ENCODE peak calls at places on chromosome 11, in ten cellular contexts. One of them, this sample, is unnamed.

GRCh38 chr11:122163420-122163819 is 47.4 kb upstream of the BLID start:
- DNase-seq in fibroblast of mammary gland: no peak
- DNase-seq in hepatocyte: no peak
- DNase-seq in PC-9: no peak
- DNase-seq in cardiac fibroblast: peak; percentile 75
- DNase-seq in IMR-90: peak; percentile 59
- DNase-seq in body of pancreas: no peak
- DNase-seq in kidney: no peak
- DNase-seq in pancreas: no peak
- DNase-seq in psoas muscle: no peak
- DNase-seq in this sample: no peak

GRCh38 chr11:24642648-24643047 is 145.8 kb downstream of the LUZP2 start:
- DNase-seq in cardiac fibroblast: no peak
- DNase-seq in fibroblast of mammary gland: no peak
- DNase-seq in kidney: no peak
- DNase-seq in body of pancreas: no peak
- DNase-seq in psoas muscle: no peak
- DNase-seq in PC-9: no peak
- DNase-seq in hepatocyte: no peak
- DNase-seq in IMR-90: no peak
- DNase-seq in pancreas: no peak
- DNase-seq in this sample: no peak

GRCh38 chr11:110497204-110497987 is 67.6 kb downstream of the FDX1 start:
- DNase-seq in cardiac fibroblast: peak; percentile 49
- DNase-seq in IMR-90: no peak
- DNase-seq in kidney: no peak
- DNase-seq in psoas muscle: no peak
- DNase-seq in hepatocyte: no peak
- DNase-seq in fibroblast of mammary gland: no peak
- DNase-seq in PC-9: no peak
- DNase-seq in body of pancreas: no peak
- DNase-seq in pancreas: no peak
- DNase-seq in this sample: no peak

GRCh38 chr11:59556883-59557205 is 45.5 kb downstream of the OR4D9 start:
- DNase-seq in cardiac fibroblast: no peak
- DNase-seq in IMR-90: no peak
- DNase-seq in body of pancreas: no peak
- DNase-seq in psoas muscle: no peak
- DNase-seq in kidney: no peak
- DNase-seq in PC-9: peak; percentile 34
- DNase-seq in pancreas: no peak
- DNase-seq in fibroblast of mammary gland: peak; percentile 52
- DNase-seq in hepatocyte: no peak
- DNase-seq in this sample: peak; percentile 61

GRCh38 chr11:76236092-76237026 is 30.1 kb upstream of the WNT11 start:
- DNase-seq in PC-9: peak; percentile 76
- DNase-seq in fibroblast of mammary gland: peak; percentile 50
- DNase-seq in IMR-90: peak; percentile 33
- DNase-seq in cardiac fibroblast: no peak
- DNase-seq in body of pancreas: peak; percentile 63
- DNase-seq in kidney: peak; percentile 90
- DNase-seq in pancreas: no peak
- DNase-seq in hepatocyte: peak; percentile 80
- DNase-seq in psoas muscle: peak; percentile 71
- DNase-seq in this sample: peak; percentile 80

GRCh38 chr11:38274031-38274430 is 1676.0 kb upstream of the RAG2 start:
- DNase-seq in kidney: no peak
- DNase-seq in IMR-90: no peak
- DNase-seq in fibroblast of mammary gland: no peak
- DNase-seq in PC-9: no peak
- DNase-seq in pancreas: no peak
- DNase-seq in psoas muscle: no peak
- DNase-seq in hepatocyte: no peak
- DNase-seq in body of pancreas: no peak
- DNase-seq in cardiac fibroblast: no peak
- DNase-seq in this sample: no peak

GRCh38 chr11:112310414-112310813 is 49.8 kb upstream of the PLET1 start:
- DNase-seq in body of pancreas: no peak
- DNase-seq in psoas muscle: no peak
- DNase-seq in hepatocyte: no peak
- DNase-seq in PC-9: no peak
- DNase-seq in fibroblast of mammary gland: peak; percentile 51
- DNase-seq in pancreas: no peak
- DNase-seq in cardiac fibroblast: peak; percentile 89
- DNase-seq in kidney: no peak
- DNase-seq in IMR-90: peak; percentile 70
- DNase-seq in this sample: peak; percentile 57

GRCh38 chr11:10443721-10444120 is 11.3 kb upstream of the AMPD3 start:
- DNase-seq in IMR-90: no peak
- DNase-seq in hepatocyte: no peak
- DNase-seq in fibroblast of mammary gland: no peak
- DNase-seq in psoas muscle: no peak
- DNase-seq in body of pancreas: no peak
- DNase-seq in cardiac fibroblast: no peak
- DNase-seq in kidney: no peak
- DNase-seq in pancreas: no peak
- DNase-seq in PC-9: no peak
- DNase-seq in this sample: no peak

GRCh38 chr11:36377759-36378553 is 81.9 kb downstream of the PRR5L start:
- DNase-seq in fibroblast of mammary gland: no peak
- DNase-seq in hepatocyte: no peak
- DNase-seq in cardiac fibroblast: no peak
- DNase-seq in psoas muscle: no peak
- DNase-seq in body of pancreas: no peak
- DNase-seq in IMR-90: no peak
- DNase-seq in PC-9: no peak
- DNase-seq in kidney: no peak
- DNase-seq in pancreas: no peak
- DNase-seq in this sample: no peak

GRCh38 chr11:16397355-16397754 is 41.0 kb upstream of the SOX6 start:
- DNase-seq in kidney: no peak
- DNase-seq in pancreas: no peak
- DNase-seq in PC-9: no peak
- DNase-seq in cardiac fibroblast: no peak
- DNase-seq in psoas muscle: no peak
- DNase-seq in IMR-90: no peak
- DNase-seq in hepatocyte: no peak
- DNase-seq in body of pancreas: no peak
- DNase-seq in fibroblast of mammary gland: no peak
- DNase-seq in this sample: no peak

GRCh38 chr11:46593550-46594382 is at the start of gene AMBRA1:
- DNase-seq in IMR-90: peak; percentile 92
- DNase-seq in fibroblast of mammary gland: peak; percentile 94
- DNase-seq in pancreas: peak; percentile 84
- DNase-seq in body of pancreas: peak; percentile 88
- DNase-seq in PC-9: peak; percentile 90
- DNase-seq in psoas muscle: peak; percentile 86
- DNase-seq in kidney: peak; percentile 91
- DNase-seq in hepatocyte: peak; percentile 94
- DNase-seq in cardiac fibroblast: peak; percentile 96
- DNase-seq in this sample: peak; percentile 96

GRCh38 chr11:83310718-83311117 is 24.6 kb upstream of the CCDC90B start:
- DNase-seq in psoas muscle: no peak
- DNase-seq in body of pancreas: no peak
- DNase-seq in cardiac fibroblast: no peak
- DNase-seq in kidney: no peak
- DNase-seq in fibroblast of mammary gland: no peak
- DNase-seq in IMR-90: no peak
- DNase-seq in hepatocyte: no peak
- DNase-seq in pancreas: no peak
- DNase-seq in PC-9: no peak
- DNase-seq in this sample: no peak
- TF ChIP-seq CTCF in psoas muscle: no peak
- TF ChIP-seq CTCF in body of pancreas: no peak
- TF ChIP-seq CTCF in cardiac fibroblast: no peak
- TF ChIP-seq CTCF in kidney: no peak
- TF ChIP-seq CTCF in fibroblast of mammary gland: no peak
- TF ChIP-seq CTCF in IMR-90: no peak
- TF ChIP-seq CTCF in hepatocyte: no peak
- TF ChIP-seq CTCF in pancreas: no peak
- TF ChIP-seq CTCF in PC-9: no peak
- TF ChIP-seq CTCF in this sample: no peak

GRCh38 chr11:104798794-104799193 is 99.5 kb downstream of the CASP12 start:
- DNase-seq in pancreas: no peak
- DNase-seq in body of pancreas: no peak
- DNase-seq in cardiac fibroblast: no peak
- DNase-seq in fibroblast of mammary gland: no peak
- DNase-seq in hepatocyte: no peak
- DNase-seq in PC-9: no peak
- DNase-seq in IMR-90: no peak
- DNase-seq in kidney: no peak
- DNase-seq in psoas muscle: no peak
- DNase-seq in this sample: no peak
- H3K4me3 ChIP-seq in pancreas: no peak overlapping the region
- H3K4me3 ChIP-seq in body of pancreas: no peak overlapping the region
- H3K4me3 ChIP-seq in cardiac fibroblast: no peak overlapping the region
- H3K4me3 ChIP-seq in fibroblast of mammary gland: no peak overlapping the region
- H3K4me3 ChIP-seq in hepatocyte: no peak overlapping the region
- H3K4me3 ChIP-seq in PC-9: no peak overlapping the region
- H3K4me3 ChIP-seq in IMR-90: no peak overlapping the region
- H3K4me3 ChIP-seq in kidney: peak overlapping the region; percentile 25
- H3K4me3 ChIP-seq in psoas muscle: no peak overlapping the region
- H3K4me3 ChIP-seq in this sample: no peak overlapping the region

GRCh38 chr11:12981879-12982531 is 27.1 kb upstream of the RASSF10 start:
- DNase-seq in fibroblast of mammary gland: peak; percentile 18
- DNase-seq in IMR-90: peak; percentile 4
- DNase-seq in hepatocyte: peak; percentile 11
- DNase-seq in pancreas: no peak
- DNase-seq in kidney: no peak
- DNase-seq in cardiac fibroblast: peak; percentile 13
- DNase-seq in body of pancreas: no peak
- DNase-seq in psoas muscle: no peak
- DNase-seq in PC-9: no peak
- DNase-seq in this sample: peak; percentile 57
- TF ChIP-seq CTCF in fibroblast of mammary gland: no peak
- TF ChIP-seq CTCF in IMR-90: no peak
- TF ChIP-seq CTCF in hepatocyte: no peak
- TF ChIP-seq CTCF in pancreas: no peak
- TF ChIP-seq CTCF in kidney: no peak
- TF ChIP-seq CTCF in cardiac fibroblast: no peak
- TF ChIP-seq CTCF in body of pancreas: no peak
- TF ChIP-seq CTCF in psoas muscle: no peak
- TF ChIP-seq CTCF in PC-9: no peak
- TF ChIP-seq CTCF in this sample: no peak

DNA sequence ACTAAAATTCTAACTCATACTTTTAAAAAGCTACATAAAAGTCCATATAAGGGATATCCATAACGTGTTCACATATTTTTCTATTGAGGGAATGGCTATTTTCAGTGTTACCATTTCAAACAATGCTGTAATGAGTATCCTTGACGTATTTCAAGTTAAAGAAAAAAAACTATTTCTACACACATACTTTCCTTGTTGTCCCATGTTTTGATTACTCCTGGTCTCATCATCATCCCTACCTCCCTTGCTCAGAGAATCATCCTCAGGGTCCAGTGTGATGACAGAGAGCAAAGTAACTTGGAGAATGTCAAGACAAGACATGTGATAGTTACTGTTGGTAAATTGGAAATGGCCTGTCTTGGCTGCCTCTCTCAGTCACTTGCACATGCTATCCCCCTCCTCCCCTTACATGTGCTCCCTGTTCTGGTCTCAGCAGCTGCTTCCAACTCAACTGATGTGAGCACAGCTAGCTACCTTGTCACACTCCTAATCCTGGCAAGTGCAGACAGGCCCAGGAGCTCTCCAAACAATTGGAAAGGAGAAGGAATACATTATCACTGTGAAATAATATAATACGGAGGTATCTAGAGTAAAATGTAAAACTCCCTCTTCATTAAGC is 21.8 kb downstream of the NUMA1 start:
- DNase-seq in fibroblast of mammary gland: no peak
- DNase-seq in kidney: no peak
- DNase-seq in body of pancreas: no peak
- DNase-seq in PC-9: no peak
- DNase-seq in cardiac fibroblast: peak; percentile 52
- DNase-seq in psoas muscle: no peak
- DNase-seq in pancreas: no peak
- DNase-seq in IMR-90: peak; percentile 89
- DNase-seq in hepatocyte: no peak
- DNase-seq in this sample: peak; percentile 25
- H3K4me3 ChIP-seq in fibroblast of mammary gland: no peak overlapping the region
- H3K4me3 ChIP-seq in kidney: no peak overlapping the region
- H3K4me3 ChIP-seq in body of pancreas: no peak overlapping the region
- H3K4me3 ChIP-seq in PC-9: no peak overlapping the region
- H3K4me3 ChIP-seq in cardiac fibroblast: no peak overlapping the region
- H3K4me3 ChIP-seq in psoas muscle: no peak overlapping the region
- H3K4me3 ChIP-seq in pancreas: no peak overlapping the region
- H3K4me3 ChIP-seq in IMR-90: no peak overlapping the region
- H3K4me3 ChIP-seq in hepatocyte: no peak overlapping the region
- H3K4me3 ChIP-seq in this sample: no peak overlapping the region

DNA sequence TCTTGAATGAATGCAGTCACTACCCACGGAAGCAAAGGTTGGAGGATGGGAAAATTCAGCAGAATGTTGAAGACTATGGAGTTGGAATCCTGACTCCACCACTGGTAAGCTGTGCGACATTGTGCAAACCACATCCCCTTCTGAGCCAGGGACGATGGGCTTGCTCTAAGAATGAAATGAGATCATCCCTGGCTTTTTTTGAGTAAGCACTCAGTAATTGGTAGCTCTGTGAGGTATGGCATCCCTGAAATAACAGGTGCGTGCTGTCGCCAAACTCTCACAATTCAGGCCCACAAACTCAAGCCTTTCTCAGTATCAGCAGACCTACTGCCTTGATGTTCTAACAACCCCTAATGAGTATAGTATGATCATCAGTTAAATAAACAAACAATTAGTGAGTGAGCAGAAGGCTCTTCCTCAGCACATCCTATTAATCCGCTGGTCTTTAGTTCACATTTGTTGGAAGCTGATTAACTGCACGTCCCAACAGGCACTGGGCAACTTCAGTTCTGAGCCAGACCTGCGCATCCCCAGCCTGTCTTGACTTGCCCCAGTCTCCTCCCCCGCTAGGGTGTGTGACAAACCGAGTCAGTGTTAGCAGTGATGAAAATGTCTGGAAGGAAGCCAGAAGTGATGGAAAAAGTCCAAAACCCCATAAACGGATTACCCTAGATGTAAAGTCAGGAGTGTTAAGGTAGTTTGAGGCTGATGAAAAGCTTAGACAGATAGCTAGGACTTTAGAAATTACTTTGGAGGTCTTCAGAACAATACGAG is 235.5 kb downstream of the GRIK4 start:
- DNase-seq in cardiac fibroblast: peak; percentile 4
- DNase-seq in psoas muscle: no peak
- DNase-seq in body of pancreas: no peak
- DNase-seq in kidney: no peak
- DNase-seq in fibroblast of mammary gland: peak; percentile 5
- DNase-seq in hepatocyte: no peak
- DNase-seq in pancreas: no peak
- DNase-seq in IMR-90: no peak
- DNase-seq in PC-9: no peak
- DNase-seq in this sample: no peak
- TF ChIP-seq CTCF in cardiac fibroblast: no peak
- TF ChIP-seq CTCF in psoas muscle: no peak
- TF ChIP-seq CTCF in body of pancreas: no peak
- TF ChIP-seq CTCF in kidney: no peak
- TF ChIP-seq CTCF in fibroblast of mammary gland: no peak
- TF ChIP-seq CTCF in hepatocyte: no peak
- TF ChIP-seq CTCF in pancreas: no peak
- TF ChIP-seq CTCF in IMR-90: no peak
- TF ChIP-seq CTCF in PC-9: no peak
- TF ChIP-seq CTCF in this sample: no peak